ENCODE peak calls at places on chromosome 11, in four cellular contexts. L is HFF-Myc, Q is body of pancreas, I is psoas muscle. A is an unnamed sample.

GRCh38 chr11:122123258-122123929 is 7.4 kb upstream of the BLID start:
- DNase-seq in Q (no peak), L (no peak), I (no peak), A (no peak)

GRCh38 chr11:2218234-2218633 is 46.6 kb upstream of the TH start:
- DNase-seq in Q (no peak), L (no peak), I (no peak), A (no peak)

GRCh38 chr11:46718155-46719019 is 626 bp upstream of the F2 start:
- DNase-seq in L (no peak), I (no peak), Q (peak), A (no peak)

GRCh38 chr11:86559311-86559945 is 113.0 kb downstream of the ME3 start:
- DNase-seq in L (no peak), Q (peak), I (peak), A (no peak)

GRCh38 chr11:83971063-83971462 is 684.9 kb upstream of the CCDC90B start:
- DNase-seq in Q (peak), L (no peak), I (no peak), A (peak)

GRCh38 chr11:69524291-69524882 is 42.9 kb downstream of the LINC01488 start:
- DNase-seq in I (no peak), Q (no peak), L (no peak), A (no peak)

GRCh38 chr11:36817336-36817965 is 219.4 kb upstream of the RAG2 start:
- DNase-seq in I (no peak), L (no peak), Q (no peak), A (no peak)

GRCh38 chr11:111966678-111967077 is 29.5 kb downstream of the DIXDC1 start:
- DNase-seq in L (no peak), I (no peak), Q (no peak), A (no peak)

GRCh38 chr11:63761173-63761572 is 7.4 kb downstream of the ZFTA start:
- DNase-seq in Q (no peak), L (no peak), I (no peak), A (no peak)

GRCh38 chr11:27934830-27935145 is 173.2 kb downstream of the KIF18A start:
- DNase-seq in L (peak), Q (no peak), I (no peak), A (peak)

GRCh38 chr11:102345923-102346322 is 1.1 kb upstream of the BIRC2 start:
- DNase-seq in L (no peak), Q (no peak), I (no peak), A (no peak)

GRCh38 chr11:83574516-83574915 is 288.3 kb upstream of the CCDC90B start:
- DNase-seq in I (no peak), Q (no peak), L (no peak), A (no peak)

GRCh38 chr11:119223856-119224255 is 17.7 kb downstream of the CBL start:
- DNase-seq in I (no peak), Q (no peak), L (no peak), A (peak)

GRCh38 chr11:72308226-72309073 is 64.5 kb upstream of the PHOX2A start:
- DNase-seq in I (no peak), Q (peak), L (peak), A (peak)

GRCh38 chr11:795638-796564 is 2.2 kb downstream of the SLC25A22 start:
- DNase-seq in I (peak), L (no peak), Q (peak), A (no peak)

GRCh38 chr11:18615628-18616392 is 16.2 kb downstream of the MISFA start:
- DNase-seq in Q (no peak), L (no peak), I (no peak), A (no peak)

GRCh38 chr11:84884836-84885235 is 742.3 kb downstream of the DLG2 start:
- DNase-seq in L (no peak), Q (no peak), I (no peak), A (no peak)

GRCh38 chr11:125390949-125391348 is 105.1 kb downstream of the FEZ1 start:
- DNase-seq in L (no peak), I (no peak), Q (no peak), A (peak)

GRCh38 chr11:68780829-68781228 is 29.5 kb upstream of the TESMIN start:
- DNase-seq in I (no peak), L (no peak), Q (peak), A (no peak)

GRCh38 chr11:57641426-57641825 is 8.3 kb downstream of the YPEL4 start:
- DNase-seq in L (no peak), Q (peak), I (no peak), A (no peak)

GRCh38 chr11:27830206-27830605 is 130.0 kb upstream of the BDNF start:
- DNase-seq in Q (no peak), L (no peak), I (no peak), A (no peak)

GRCh38 chr11:86719781-86720463 is 47.5 kb upstream of the ME3 start:
- DNase-seq in I (no peak), Q (no peak), L (no peak), A (peak)

GRCh38 chr11:73009972-73010371 is 132.1 kb downstream of the FCHSD2 start:
- DNase-seq in Q (no peak), I (no peak), L (no peak), A (no peak)

GRCh38 chr11:88104408-88104807 is 70.8 kb downstream of the RAB38 start:
- DNase-seq in L (no peak), Q (peak), I (no peak), A (no peak)

GRCh38 chr11:67584205-67584880 is 731 bp downstream of the GSTP1 start:
- DNase-seq in Q (peak), I (peak), L (no peak), A (no peak)

GRCh38 chr11:59144579-59145345 is 2.1 kb downstream of the FAM111A start:
- DNase-seq in Q (peak), L (peak), I (peak), A (peak)

GRCh38 chr11:118901494-118902335 is 18.0 kb downstream of the CXCR5 start:
- DNase-seq in Q (no peak), L (no peak), I (peak), A (no peak)

GRCh38 chr11:88016392-88017020 is 158.7 kb downstream of the RAB38 start:
- DNase-seq in L (peak), Q (peak), I (peak), A (peak)

GRCh38 chr11:102680945-102681344 is 24.6 kb downstream of the MMP27 start:
- DNase-seq in I (no peak), Q (peak), L (no peak), A (no peak)

GRCh38 chr11:64607381-64608259 is 16.6 kb downstream of the SLC22A12 start:
- DNase-seq in I (no peak), Q (no peak), L (no peak), A (no peak)

GRCh38 chr11:95066721-95067041 is at the start of gene SRSF8:
- DNase-seq in L (no peak), I (no peak), Q (no peak), A (no peak)

GRCh38 chr11:66187453-66187852 is 81.0 kb upstream of the RAB1B start:
- DNase-seq in L (no peak), Q (no peak), I (no peak), A (no peak)

GRCh38 chr11:66181632-66182345 is 86.7 kb upstream of the RAB1B start:
- DNase-seq in L (no peak), Q (no peak), I (no peak), A (no peak)

GRCh38 chr11:66186470-66186869 is 82.0 kb upstream of the RAB1B start:
- DNase-seq in L (no peak), I (no peak), Q (no peak), A (no peak)

GRCh38 chr11:66183581-66184048 is 84.8 kb upstream of the RAB1B start:
- DNase-seq in Q (no peak), L (no peak), I (no peak), A (no peak)

GRCh38 chr11:66184728-66185127 is 83.7 kb upstream of the RAB1B start:
- DNase-seq in Q (no peak), L (no peak), I (no peak), A (no peak)
- TF ChIP-seq CTCF in Q (no peak), L (no peak), I (no peak), A (no peak)

DNA sequence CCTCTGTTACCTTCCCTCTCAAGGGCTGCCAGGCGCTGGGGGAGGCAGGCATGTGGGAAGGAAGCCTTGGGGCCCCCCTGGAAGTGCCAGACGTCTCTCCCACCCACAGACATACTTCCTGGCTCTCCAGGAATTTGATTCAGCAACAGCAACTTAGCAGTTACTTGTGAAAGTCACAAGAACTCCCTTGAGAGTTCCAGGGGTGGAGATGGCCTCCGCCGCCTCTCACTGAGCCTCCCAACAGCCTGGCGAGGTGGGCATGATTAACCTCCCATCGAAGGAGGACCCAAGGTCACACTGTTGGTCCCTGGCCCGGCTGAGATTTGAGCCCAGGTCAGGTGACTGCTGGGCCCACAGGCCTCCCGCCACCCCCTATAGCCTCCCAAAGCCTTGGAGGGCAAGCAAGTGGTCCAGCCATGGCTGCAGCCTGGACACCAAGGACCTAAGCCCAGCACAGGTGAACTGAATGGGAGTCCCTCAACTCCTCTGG is 14.0 kb upstream of the TSKU start:
- DNase-seq in L (no peak), I (no peak), Q (no peak), A (no peak)
- H3K4me3 ChIP-seq in L (no peak), I (no peak), Q (no peak), A (no peak)

DNA sequence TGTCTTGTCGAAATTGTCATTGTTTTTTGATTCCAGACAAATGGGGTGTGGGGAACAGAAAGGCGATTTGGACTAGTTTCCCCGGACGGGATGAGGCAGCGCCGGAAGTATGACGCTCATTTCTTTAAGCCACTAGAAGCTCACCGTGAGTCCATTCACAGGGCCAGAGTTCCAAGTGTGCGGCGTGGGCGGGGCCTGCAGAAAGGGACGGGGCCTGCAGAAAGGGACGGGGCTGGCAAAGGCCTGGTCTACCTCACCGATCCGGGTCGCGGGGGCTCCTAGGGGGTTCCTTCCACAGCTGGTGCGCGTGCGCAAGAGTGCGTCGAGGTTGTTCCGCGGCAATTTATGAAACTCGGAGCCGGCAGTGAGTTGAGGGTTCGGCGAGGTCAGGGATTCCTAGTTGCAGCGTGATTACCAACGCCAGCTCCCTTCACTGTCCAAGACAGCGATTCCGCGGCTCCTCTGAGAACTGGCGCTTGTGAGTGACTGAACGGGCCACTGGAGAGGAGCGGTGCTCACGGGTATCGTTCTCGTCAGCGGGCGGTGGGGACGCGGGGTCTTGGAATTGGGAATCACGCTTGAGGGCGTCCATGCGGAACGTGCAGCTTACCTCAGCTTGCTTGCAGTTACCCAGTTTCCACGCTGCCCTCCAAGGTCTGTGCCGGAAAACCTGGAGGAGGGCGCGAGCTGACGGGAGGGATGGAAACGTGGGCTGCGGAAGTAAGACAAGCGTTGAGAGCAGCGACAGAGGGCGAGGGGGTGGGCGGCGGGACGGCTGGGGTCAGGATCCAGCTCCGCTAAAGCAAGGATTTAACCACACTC is at the start of gene ZNF215:
- DNase-seq in Q (peak), I (peak), L (peak), A (peak)
- TF ChIP-seq CTCF in Q (no peak), I (no peak), L (no peak), A (no peak)

GRCh38 chr11:19982761-19983495 is 177.3 kb downstream of the DBX1 start:
- DNase-seq in L (no peak), Q (no peak), I (no peak), A (no peak)
- H3K4me3 ChIP-seq in L (no peak), Q (no peak), I (no peak), A (no peak)

GRCh38 chr11:47904808-47905207 is 56.7 kb upstream of the NUP160 start:
- DNase-seq in Q (no peak), L (no peak), I (no peak), A (no peak)

GRCh38 chr11:47906066-47906465 is 57.9 kb upstream of the NUP160 start:
- DNase-seq in L (no peak), I (no peak), Q (no peak), A (no peak)

GRCh38 chr11:47905358-47906059 is 57.4 kb upstream of the NUP160 start:
- DNase-seq in Q (no peak), L (no peak), I (no peak), A (no peak)

GRCh38 chr11:47907499-47907898 is 59.3 kb upstream of the NUP160 start:
- DNase-seq in I (no peak), L (no peak), Q (no peak), A (no peak)

GRCh38 chr11:47908198-47908597 is 60.0 kb upstream of the NUP160 start:
- DNase-seq in L (no peak), Q (peak), I (no peak), A (no peak)
- TF ChIP-seq CTCF in L (no peak), Q (no peak), I (no peak), A (no peak)

GRCh38 chr11:17351171-17351509 is 460 bp upstream of the NCR3LG1 start:
- DNase-seq in L (no peak), Q (no peak), I (no peak), A (no peak)

GRCh38 chr11:17352925-17353227 is 1.3 kb downstream of the NCR3LG1 start:
- DNase-seq in Q (peak), L (no peak), I (no peak), A (no peak)

GRCh38 chr11:17353228-17354021 is 1.8 kb downstream of the NCR3LG1 start:
- DNase-seq in L (no peak), Q (peak), I (peak), A (no peak)

GRCh38 chr11:17351510-17352176 is at the start of gene NCR3LG1:
- DNase-seq in I (peak), Q (peak), L (no peak), A (no peak)

DNA sequence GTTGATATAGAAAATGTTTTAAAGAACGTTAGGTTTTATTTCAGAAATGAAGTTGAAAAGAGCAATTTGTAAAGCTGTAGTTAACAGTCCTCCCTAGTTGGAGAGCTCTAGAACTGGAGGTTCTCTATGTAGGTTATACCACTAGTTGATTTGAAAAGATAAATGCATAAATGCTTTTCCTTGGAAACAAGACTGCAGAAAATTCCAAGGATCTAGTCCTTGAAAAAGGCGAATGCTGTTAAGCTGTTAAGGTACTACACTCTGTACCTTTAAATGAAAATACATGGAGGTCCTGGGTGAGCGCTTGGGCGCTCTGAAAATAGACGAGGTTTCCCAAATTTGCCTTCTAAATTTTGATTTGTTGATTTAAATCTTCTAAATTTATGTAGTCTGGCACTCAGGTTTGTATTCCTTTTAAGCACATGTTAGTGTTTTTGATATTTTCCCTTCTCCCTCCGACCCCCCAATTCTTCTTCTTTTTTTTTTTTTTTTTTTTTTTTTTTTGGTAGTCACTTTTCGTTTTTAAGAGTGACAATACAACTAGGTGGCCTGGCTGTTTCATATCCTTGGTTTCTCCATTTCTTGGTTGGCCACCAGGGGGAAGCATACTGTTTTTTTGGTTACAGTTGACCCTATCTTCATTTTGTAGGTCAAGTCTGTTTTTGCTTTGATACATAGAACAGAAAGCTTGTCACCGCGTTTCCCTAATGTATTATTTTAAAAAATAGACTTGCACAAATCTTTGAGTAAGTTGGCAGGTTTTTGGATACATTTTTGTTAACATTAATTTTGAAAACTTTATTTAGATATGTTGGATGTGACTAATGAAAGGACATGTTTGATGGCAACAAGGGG is 2.7 kb downstream of the NCR3LG1 start:
- DNase-seq in Q (peak), I (no peak), L (peak), A (peak)
- H3K4me3 ChIP-seq in Q (no peak), I (peak), L (peak), A (peak)

DNA sequence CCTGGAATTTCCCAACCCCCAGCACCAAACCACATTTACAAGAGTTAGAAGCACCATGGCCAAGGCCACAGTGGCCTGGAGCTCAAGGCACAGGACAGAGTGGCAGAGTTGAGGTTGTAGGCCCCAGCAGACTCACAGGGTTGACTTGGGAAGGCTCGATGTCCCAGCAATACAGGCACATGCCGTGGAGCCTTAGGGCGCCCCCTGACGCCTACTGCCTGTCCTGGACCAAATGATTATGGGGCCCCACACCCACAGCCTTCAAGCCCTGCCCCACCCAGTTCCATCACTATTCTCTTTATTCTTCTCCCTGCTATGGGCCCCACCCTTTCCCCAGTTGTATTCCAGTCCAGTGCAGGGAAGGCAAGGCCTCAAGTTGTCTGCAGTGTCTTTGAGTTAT is at the start of gene CCDC179:
- DNase-seq in L (no peak), I (no peak), Q (no peak), A (no peak)
- TF ChIP-seq CTCF in L (no peak), I (no peak), Q (no peak), A (no peak)

GRCh38 chr11:20669833-20670684 is 673 bp downstream of the NELL1 start:
- DNase-seq in Q (no peak), L (no peak), I (no peak), A (no peak)
- H3K4me3 ChIP-seq in Q (no peak), L (no peak), I (peak), A (no peak)

GRCh38 chr11:105937331-105937730 is 84.7 kb downstream of the MSANTD4 start:
- DNase-seq in L (peak), I (no peak), Q (no peak), A (peak)
- TF ChIP-seq CTCF in L (no peak), I (no peak), Q (no peak), A (no peak)